ENCODE peak calls at places on chromosomes 12 and 14, in six cellular contexts. O, Q, A, B, T and I are unnamed samples.

GRCh38 chr12:12428047-12428446 is 71.2 kb downstream of the BORCS5 start:
- DNase-seq in O (no peak), Q (no peak), A (no peak), B (no peak), T (no peak), I (no peak)

GRCh38 chr12:84599539-84599938 is 313.1 kb downstream of the SLC6A15 start:
- DNase-seq in O (no peak), Q (no peak), A (peak), B (no peak), T (no peak), I (no peak)

GRCh38 chr12:54373619-54374554 is 9.6 kb upstream of the GPR84 start:
- DNase-seq in O (no peak), Q (no peak), A (no peak), B (no peak), T (no peak), I (no peak)

GRCh38 chr14:24282736-24283135 is 11.3 kb upstream of the RABGGTA start:
- DNase-seq in O (no peak), Q (no peak), A (no peak), B (no peak), T (no peak), I (no peak)

GRCh38 chr14:68076451-68076850 is 256.9 kb downstream of the RAD51B start:
- DNase-seq in O (no peak), Q (no peak), A (peak), B (no peak), T (no peak), I (no peak)

GRCh38 chr12:31041033-31041564 is 32.6 kb upstream of the DDX11 start:
- DNase-seq in O (no peak), Q (no peak), A (no peak), B (no peak), T (no peak), I (no peak)

GRCh38 chr12:11743748-11744147 is 94.3 kb downstream of the ETV6 start:
- DNase-seq in O (no peak), Q (no peak), A (no peak), B (no peak), T (no peak), I (no peak)

GRCh38 chr12:6074394-6074793 is 50.1 kb downstream of the VWF start:
- DNase-seq in O (no peak), Q (peak), A (no peak), B (no peak), T (no peak), I (no peak)

GRCh38 chr12:48954781-48955501 is 2.3 kb downstream of the ARF3 start:
- DNase-seq in O (no peak), Q (no peak), A (no peak), B (no peak), T (no peak), I (no peak)

GRCh38 chr14:45686771-45687170 is 433.8 kb upstream of the MIS18BP1 start:
- DNase-seq in O (no peak), Q (no peak), A (peak), B (no peak), T (no peak), I (no peak)

GRCh38 chr12:11482955-11483354 is 87.6 kb upstream of the PRB2 start:
- DNase-seq in O (no peak), Q (no peak), A (peak), B (no peak), T (no peak), I (no peak)

GRCh38 chr12:27635349-27635972 is 60.8 kb upstream of the REP15 start:
- DNase-seq in O (no peak), Q (no peak), A (peak), B (no peak), T (no peak), I (no peak)

GRCh38 chr12:49671051-49671765 is 36.0 kb downstream of the FMNL3 start:
- DNase-seq in O (no peak), Q (peak), A (no peak), B (peak), T (peak), I (peak)

DNA sequence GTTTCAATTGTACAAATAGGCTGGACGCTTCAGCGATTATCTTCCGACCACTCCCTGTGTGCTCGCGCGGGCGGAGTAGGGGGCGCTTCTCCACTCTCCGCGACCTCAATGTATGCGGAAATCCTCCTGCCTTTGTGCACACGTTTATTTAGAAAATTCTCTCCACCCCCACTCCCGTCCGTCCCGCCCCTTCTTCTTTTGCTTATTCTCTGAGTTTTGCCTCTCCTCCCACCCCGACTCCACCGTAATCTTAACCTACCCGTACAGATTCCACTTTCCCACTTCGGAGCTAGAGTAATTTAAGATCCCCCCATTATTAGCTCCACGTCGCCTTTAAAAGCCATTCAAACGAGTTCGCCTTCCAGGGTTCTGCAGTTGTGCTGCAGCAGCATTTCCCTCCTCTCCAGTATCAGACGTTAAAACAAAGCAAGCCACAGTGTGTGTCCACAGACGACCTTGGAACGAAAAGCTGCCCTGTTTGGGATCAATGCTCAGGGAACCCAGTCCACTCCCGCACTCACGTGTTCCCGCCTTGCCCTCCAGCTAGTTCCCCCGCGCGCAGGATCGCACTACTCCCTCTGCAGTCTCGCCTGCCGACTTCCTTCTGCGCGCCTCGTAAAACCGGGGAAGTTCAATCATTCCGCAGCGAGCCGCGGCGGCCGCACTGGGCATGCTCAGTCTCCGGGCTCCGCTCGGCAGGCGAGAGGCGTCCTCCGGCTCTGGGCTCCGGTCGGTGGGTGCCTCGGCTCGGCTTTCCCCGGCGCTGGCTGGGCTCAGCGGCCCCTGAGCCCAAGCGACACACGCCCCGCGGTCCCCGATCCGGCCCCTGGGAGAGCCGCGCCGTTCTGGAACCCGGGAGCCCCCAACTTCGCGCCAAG is at the start of gene ANO6:
- DNase-seq in O (peak), Q (peak), A (peak), B (peak), T (peak), I (peak)
- TF ChIP-seq CTCF in O (no peak), Q (no peak), A (peak), B (peak), T (no peak), I (no peak)

GRCh38 chr12:107328442-107329133 is 235.2 kb upstream of the CRY1 start:
- DNase-seq in O (no peak), Q (no peak), A (peak), B (peak), T (no peak), I (no peak)
- TF ChIP-seq CTCF in O (no peak), Q (no peak), A (no peak), B (no peak), T (no peak), I (no peak)

GRCh38 chr12:94329366-94329765 is 130.3 kb downstream of the CEP83 start:
- DNase-seq in O (no peak), Q (no peak), A (no peak), B (no peak), T (no peak), I (no peak)
- TF ChIP-seq CTCF in O (peak), Q (no peak), A (no peak), B (no peak), T (no peak), I (no peak)

GRCh38 chr12:2358986-2359658 is 306.3 kb downstream of the CACNA1C start:
- DNase-seq in O (no peak), Q (no peak), A (no peak), B (no peak), T (no peak), I (peak)
- TF ChIP-seq CTCF in O (no peak), Q (no peak), A (no peak), B (no peak), T (no peak), I (no peak)

GRCh38 chr12:14892726-14893442 is 7.2 kb upstream of the MGP start:
- DNase-seq in O (no peak), Q (no peak), A (peak), B (no peak), T (peak), I (peak)
- TF ChIP-seq CTCF in O (peak), Q (no peak), A (no peak), B (no peak), T (peak), I (no peak)

GRCh38 chr14:21070083-21070609 is at the start of gene ARHGEF40:
- DNase-seq in O (peak), Q (no peak), A (peak), B (no peak), T (peak), I (no peak)

GRCh38 chr14:21069388-21070082 is 569 bp upstream of the ARHGEF40 start:
- DNase-seq in O (peak), Q (no peak), A (peak), B (no peak), T (peak), I (no peak)

GRCh38 chr14:21071225-21072041 is 1.3 kb downstream of the ARHGEF40 start:
- DNase-seq in O (peak), Q (peak), A (peak), B (peak), T (peak), I (peak)

GRCh38 chr14:21072102-21072501 is 2.0 kb downstream of the ARHGEF40 start:
- DNase-seq in O (no peak), Q (no peak), A (peak), B (no peak), T (peak), I (no peak)

DNA sequence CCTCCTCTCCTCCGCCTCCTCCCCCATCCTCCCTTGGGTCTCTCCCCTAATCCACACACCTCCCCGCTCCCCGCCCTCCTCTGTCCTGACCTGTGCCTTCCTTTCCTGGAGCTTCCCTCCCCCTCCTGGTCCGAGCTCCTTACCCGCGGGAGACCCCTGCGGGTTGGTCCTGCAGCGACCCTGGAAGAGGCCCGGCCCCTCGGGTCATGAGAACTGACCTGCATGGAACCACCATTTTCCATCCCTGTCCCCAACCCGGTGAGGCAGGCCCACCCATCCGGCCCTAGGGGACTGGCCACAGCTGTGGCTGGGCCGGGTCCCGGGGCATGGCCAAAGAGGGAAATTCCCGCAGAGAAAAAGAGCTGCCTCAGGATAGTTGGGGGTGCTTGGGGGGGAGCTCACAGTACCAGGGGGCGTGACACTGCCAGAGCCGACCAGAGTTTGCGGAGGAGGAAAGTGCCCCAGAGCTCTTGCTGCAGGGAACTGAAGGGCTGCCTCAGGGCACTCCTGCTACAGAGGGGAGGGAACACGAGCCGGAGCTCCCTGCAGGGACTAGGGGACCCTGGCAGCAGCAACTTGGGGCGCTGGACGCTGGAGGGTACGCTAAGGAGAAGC is 613 bp downstream of the ARHGEF40 start:
- DNase-seq in O (no peak), Q (no peak), A (peak), B (no peak), T (peak), I (no peak)
- TF ChIP-seq CTCF in O (no peak), Q (no peak), A (no peak), B (no peak), T (no peak), I (no peak)

GRCh38 chr14:102209224-102209966 is 69.7 kb downstream of the WDR20 start:
- DNase-seq in O (peak), Q (no peak), A (peak), B (peak), T (no peak), I (peak)

GRCh38 chr14:102206901-102207300 is 67.2 kb downstream of the WDR20 start:
- DNase-seq in O (no peak), Q (no peak), A (no peak), B (no peak), T (no peak), I (peak)

GRCh38 chr14:102208741-102209140 is 69.0 kb downstream of the WDR20 start:
- DNase-seq in O (peak), Q (no peak), A (no peak), B (no peak), T (no peak), I (peak)

GRCh38 chr14:102205560-102205959 is 65.9 kb downstream of the WDR20 start:
- DNase-seq in O (no peak), Q (no peak), A (no peak), B (no peak), T (no peak), I (peak)

GRCh38 chr14:102207831-102208365 is 68.2 kb downstream of the WDR20 start:
- DNase-seq in O (peak), Q (no peak), A (no peak), B (no peak), T (no peak), I (peak)
- TF ChIP-seq CTCF in O (no peak), Q (no peak), A (no peak), B (no peak), T (no peak), I (no peak)

GRCh38 chr12:33427071-33427470 is 12.5 kb downstream of the SYT10 start:
- DNase-seq in O (no peak), Q (no peak), A (no peak), B (no peak), T (no peak), I (no peak)
- TF ChIP-seq CTCF in O (peak), Q (no peak), A (no peak), B (no peak), T (no peak), I (no peak)

GRCh38 chr14:73233564-73233963 is 3.7 kb upstream of the PAPLN start:
- DNase-seq in O (no peak), Q (no peak), A (no peak), B (no peak), T (no peak), I (peak)

GRCh38 chr14:73231874-73232851 is 5.1 kb upstream of the PAPLN start:
- DNase-seq in O (no peak), Q (no peak), A (no peak), B (no peak), T (no peak), I (peak)

GRCh38 chr14:73234029-73234428 is 3.3 kb upstream of the PAPLN start:
- DNase-seq in O (no peak), Q (no peak), A (no peak), B (no peak), T (no peak), I (peak)

GRCh38 chr14:73234586-73235394 is 2.5 kb upstream of the PAPLN start:
- DNase-seq in O (no peak), Q (no peak), A (no peak), B (no peak), T (no peak), I (peak)

DNA sequence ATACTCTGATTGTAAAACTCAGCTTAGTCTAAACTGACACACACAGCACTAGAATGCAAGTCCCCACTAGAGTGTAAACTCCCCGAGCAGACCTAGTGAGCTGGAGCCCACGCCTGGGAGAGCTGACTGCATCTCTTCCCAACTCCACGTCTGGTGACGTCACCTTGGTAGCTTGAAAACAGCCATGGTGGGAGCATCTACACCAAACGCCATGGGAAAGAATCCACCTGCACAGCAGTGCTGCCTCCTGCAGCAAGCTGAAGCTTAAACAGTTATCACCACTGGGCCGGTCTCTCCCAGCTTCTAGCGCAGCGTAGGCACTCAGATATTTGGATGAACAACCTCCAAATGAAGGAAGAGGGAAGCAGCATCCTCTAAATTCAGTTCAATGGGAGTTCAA is 4.3 kb upstream of the PAPLN start:
- DNase-seq in O (no peak), Q (no peak), A (no peak), B (no peak), T (no peak), I (peak)
- TF ChIP-seq CTCF in O (no peak), Q (no peak), A (no peak), B (no peak), T (no peak), I (no peak)

GRCh38 chr14:53218161-53218560 is 65.0 kb upstream of the DDHD1 start:
- DNase-seq in O (no peak), Q (no peak), A (peak), B (no peak), T (no peak), I (no peak)

GRCh38 chr14:53215101-53215500 is 62.0 kb upstream of the DDHD1 start:
- DNase-seq in O (no peak), Q (no peak), A (no peak), B (no peak), T (no peak), I (no peak)

GRCh38 chr14:53214384-53214783 is 61.3 kb upstream of the DDHD1 start:
- DNase-seq in O (no peak), Q (no peak), A (peak), B (no peak), T (no peak), I (no peak)

GRCh38 chr14:53217283-53217994 is 64.3 kb upstream of the DDHD1 start:
- DNase-seq in O (peak), Q (peak), A (peak), B (peak), T (peak), I (peak)
- TF ChIP-seq CTCF in O (peak), Q (peak), A (peak), B (peak), T (peak), I (peak)